ENCODE peak calls at places on chromosomes 5 and 9, in nine cellular contexts. H is trophoblast cell; C is naive thymus-derived CD4-positive, alpha-beta T cell; Y is GM23338; Q is GM12864; L is endothelial cell; I is CD4-positive, CD25-positive, alpha-beta regulatory T cell; B is body of pancreas; A is K562. K is an unnamed sample.

GRCh38 chr5:163453705-163454104 is 6.2 kb downstream of the NUDCD2 start:
- DNase-seq in I (no peak), B (no peak), A (no peak), Q (no peak), L (no peak), H (peak), Y (no peak), C (no peak), K (no peak)

GRCh38 chr5:138459311-138459710 is 6.0 kb upstream of the EGR1 start:
- DNase-seq in Q (no peak), C (peak), A (no peak), B (no peak), Y (no peak), L (no peak), H (peak), I (peak), K (no peak)

GRCh38 chr9:109799792-109800191 is 19.8 kb downstream of the PALM2AKAP2 start:
- DNase-seq in H (no peak), Q (no peak), Y (peak), A (no peak), B (no peak), L (no peak), I (no peak), C (no peak), K (no peak)

GRCh38 chr5:96909435-96909834 is 26.4 kb upstream of the LNPEP start:
- DNase-seq in I (no peak), H (no peak), A (no peak), Q (no peak), B (no peak), C (no peak), Y (no peak), L (no peak), K (no peak)

GRCh38 chr9:132673355-132673754 is 3.1 kb downstream of the GTF3C4 start:
- DNase-seq in L (peak), I (peak), A (peak), C (no peak), B (no peak), H (peak), Y (peak), Q (no peak), K (peak)

GRCh38 chr9:129007766-129008468 is 20.2 kb downstream of the SH3GLB2 start:
- DNase-seq in Y (no peak), C (no peak), I (no peak), H (no peak), Q (no peak), A (no peak), L (no peak), B (no peak), K (no peak)

GRCh38 chr9:9874270-9874669 is 738.5 kb downstream of the PTPRD start:
- DNase-seq in A (no peak), I (no peak), Q (no peak), C (no peak), L (no peak), H (no peak), B (no peak), Y (no peak), K (no peak)

GRCh38 chr9:117783828-117784227 is 79.6 kb downstream of the TLR4 start:
- DNase-seq in H (peak), A (no peak), L (no peak), C (peak), Q (peak), Y (peak), B (no peak), I (peak), K (no peak)

GRCh38 chr9:93427655-93428379 is 23.7 kb upstream of the FAM120A start:
- DNase-seq in H (peak), Q (no peak), C (no peak), Y (peak), I (no peak), B (no peak), A (peak), L (peak), K (peak)

GRCh38 chr9:134243778-134244467 is 79.6 kb upstream of the RNU6ATAC start:
- DNase-seq in Y (no peak), C (peak), B (no peak), Q (no peak), L (no peak), H (peak), A (no peak), I (peak), K (no peak)

GRCh38 chr9:137232101-137232500 is 1.4 kb downstream of the SLC34A3 start:
- DNase-seq in I (no peak), H (no peak), A (no peak), L (no peak), Q (no peak), B (no peak), Y (no peak), C (no peak), K (no peak)

GRCh38 chr9:114718801-114719221 is 36.8 kb upstream of the TEX48 start:
- DNase-seq in C (no peak), A (peak), I (peak), Y (peak), L (no peak), H (no peak), Q (no peak), B (no peak), K (no peak)

GRCh38 chr5:132751444-132751843 is 4.2 kb downstream of the CCNI2 start:
- DNase-seq in L (no peak), C (no peak), A (no peak), Q (peak), Y (no peak), B (no peak), I (peak), H (no peak), K (no peak)

K was measured in neural progenitor cell.